ENCODE peak calls at places on chromosomes 5 and 9, in four cellular contexts. V is sigmoid colon, R is spleen, W is prostate gland. J is an unnamed sample.

GRCh38 chr5:122192883-122193496 is 63.6 kb downstream of the ZNF474 start:
- DNase-seq in V (no peak), W (peak; percentile 67), R (no peak), J (no peak)

GRCh38 chr9:124392855-124393460 is 22.3 kb downstream of the PSMB7 start:
- DNase-seq in V (no peak), W (no peak), R (no peak), J (no peak)

GRCh38 chr5:157335534-157336422 is 69.9 kb downstream of the CYFIP2 start:
- DNase-seq in V (no peak), W (peak; percentile 36), R (no peak), J (no peak)

GRCh38 chr5:111887706-111888105 is 130.7 kb upstream of the NREP start:
- DNase-seq in W (no peak), R (no peak), V (no peak), J (no peak)

GRCh38 chr5:133111299-133111698 is 59.5 kb downstream of the HSPA4 start:
- DNase-seq in W (peak; percentile 80), R (peak; percentile 92), V (peak; percentile 90), J (peak; percentile 61)

GRCh38 chr5:133393776-133394476 is 218.4 kb downstream of the FSTL4 start:
- DNase-seq in V (no peak), R (no peak), W (no peak), J (no peak)

GRCh38 chr5:68306361-68307014 is 90.9 kb downstream of the PIK3R1 start:
- DNase-seq in W (peak; percentile 57), V (no peak), R (no peak), J (no peak)

GRCh38 chr9:70639853-70640814 is 225.7 kb upstream of the KLF9 start:
- DNase-seq in W (peak; percentile 30), V (no peak), R (no peak), J (no peak)

GRCh38 chr9:35258665-35259474 is 97.1 kb downstream of the UNC13B start:
- DNase-seq in V (peak; percentile 81), W (peak; percentile 86), R (no peak), J (no peak)

GRCh38 chr5:146751781-146752401 is 126.7 kb downstream of the PPP2R2B start:
- DNase-seq in R (no peak), V (no peak), W (no peak), J (no peak)

GRCh38 chr5:15752886-15753285 is 252.9 kb downstream of the FBXL7 start:
- DNase-seq in V (peak; percentile 72), W (no peak), R (no peak), J (no peak)

GRCh38 chr9:137077010-137077747 is at the start of gene UAP1L1:
- DNase-seq in V (peak; percentile 91), W (peak; percentile 78), R (peak; percentile 93), J (peak; percentile 69)

GRCh38 chr5:14853685-14854084 is 17.9 kb downstream of the ANKH start:
- DNase-seq in V (no peak), W (no peak), R (no peak), J (no peak)

GRCh38 chr9:74517188-74517587 is 20.1 kb downstream of the RORB start:
- DNase-seq in W (no peak), R (no peak), V (no peak), J (no peak)

GRCh38 chr5:134466241-134467069 is 54.8 kb upstream of the CDKN2AIPNL start:
- DNase-seq in W (peak; percentile 97), V (peak; percentile 99), R (peak; percentile 96), J (peak; percentile 51)

GRCh38 chr5:159310492-159310891 is 19.8 kb downstream of the IL12B start:
- DNase-seq in V (no peak), R (peak; percentile 80), W (peak; percentile 30), J (no peak)

GRCh38 chr5:10556331-10556807 is 7.5 kb upstream of the ANKRD33B start:
- DNase-seq in W (no peak), R (no peak), V (peak; percentile 34), J (no peak)

GRCh38 chr5:22226423-22226822 is 626.7 kb downstream of the CDH12 start:
- DNase-seq in V (no peak), W (no peak), R (no peak), J (no peak)

GRCh38 chr9:123360161-123361085 is 4.4 kb downstream of the CRB2 start:
- DNase-seq in W (no peak), R (no peak), V (no peak), J (peak; percentile 79)

GRCh38 chr5:141465351-141465750 is 10.4 kb upstream of the PCDHGC3 start:
- DNase-seq in W (no peak), V (no peak), R (no peak), J (no peak)

GRCh38 chr5:81450940-81451339 is 57.0 kb upstream of the ACOT12 start:
- DNase-seq in R (no peak), W (no peak), V (no peak), J (no peak)

GRCh38 chr5:177092178-177093081 is 5.7 kb downstream of the FGFR4 start:
- DNase-seq in W (no peak), R (no peak), V (no peak), J (no peak)

GRCh38 chr9:86676426-86676825 is 270.9 kb downstream of the GAS1 start:
- DNase-seq in V (no peak), R (no peak), W (no peak), J (no peak)

GRCh38 chr9:94787268-94787667 is 60.8 kb downstream of the AOPEP start:
- DNase-seq in R (no peak), V (no peak), W (no peak), J (no peak)

GRCh38 chr9:91560301-91560700 is 136.7 kb upstream of the NFIL3 start:
- DNase-seq in W (no peak), V (no peak), R (no peak), J (no peak)

GRCh38 chr5:107388111-107388861 is 282.5 kb downstream of the EFNA5 start:
- DNase-seq in W (no peak), V (no peak), R (no peak), J (no peak)

GRCh38 chr9:129030191-129030590 is 2.1 kb upstream of the SH3GLB2 start:
- DNase-seq in R (no peak), V (no peak), W (no peak), J (no peak)

GRCh38 chr9:129027224-129027684 is 877 bp downstream of the SH3GLB2 start:
- DNase-seq in W (no peak), R (no peak), V (no peak), J (no peak)

GRCh38 chr9:129026442-129027223 is 1.5 kb downstream of the SH3GLB2 start:
- DNase-seq in R (no peak), W (peak; percentile 44), V (no peak), J (no peak)

GRCh38 chr9:129027685-129028191 is 393 bp downstream of the SH3GLB2 start:
- DNase-seq in W (no peak), R (peak; percentile 96), V (peak; percentile 85), J (peak; percentile 59)

DNA sequence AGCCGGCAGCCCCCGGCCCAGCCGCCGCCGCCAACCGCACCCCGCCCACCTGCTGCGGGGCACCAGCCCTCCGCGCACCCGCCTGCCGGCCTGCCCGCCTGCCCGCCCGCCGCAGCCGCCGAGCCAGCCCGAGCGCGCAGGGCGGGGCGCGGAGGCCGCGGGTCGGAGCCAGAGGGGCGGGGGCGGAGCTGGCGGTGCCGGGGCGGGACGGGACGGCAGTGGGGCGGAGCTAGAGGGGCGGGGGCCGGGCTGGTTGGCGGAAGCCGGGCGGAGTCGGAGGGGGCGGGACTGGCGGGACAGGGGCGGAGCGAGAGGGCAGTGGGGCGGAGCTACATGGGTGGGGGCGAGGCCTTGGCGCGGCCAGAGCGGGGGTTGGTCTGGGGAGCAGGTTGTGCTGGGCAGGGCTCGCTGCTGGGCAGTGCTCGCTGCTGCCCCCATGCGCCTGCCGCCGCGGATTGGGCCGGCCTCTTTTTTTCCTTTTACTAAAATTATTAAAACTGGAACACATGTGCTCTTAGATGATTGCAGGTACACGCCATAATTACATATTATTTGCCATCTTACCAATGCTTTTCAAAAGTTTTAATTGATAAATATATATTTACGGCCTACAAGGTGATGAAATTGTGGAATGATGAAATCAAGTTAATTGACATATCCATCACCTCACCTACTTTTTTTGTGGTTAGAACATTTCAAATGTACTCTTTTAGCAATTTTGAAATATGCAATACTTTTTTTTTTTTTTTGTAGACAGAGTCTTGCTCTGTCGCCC is at the start of gene SH3GLB2:
- DNase-seq in W (peak; percentile 96), V (peak; percentile 98), R (peak; percentile 99), J (peak; percentile 90)
- TF ChIP-seq POLR2A in W (no peak), V (no peak), R (no peak), J (no peak)

DNA sequence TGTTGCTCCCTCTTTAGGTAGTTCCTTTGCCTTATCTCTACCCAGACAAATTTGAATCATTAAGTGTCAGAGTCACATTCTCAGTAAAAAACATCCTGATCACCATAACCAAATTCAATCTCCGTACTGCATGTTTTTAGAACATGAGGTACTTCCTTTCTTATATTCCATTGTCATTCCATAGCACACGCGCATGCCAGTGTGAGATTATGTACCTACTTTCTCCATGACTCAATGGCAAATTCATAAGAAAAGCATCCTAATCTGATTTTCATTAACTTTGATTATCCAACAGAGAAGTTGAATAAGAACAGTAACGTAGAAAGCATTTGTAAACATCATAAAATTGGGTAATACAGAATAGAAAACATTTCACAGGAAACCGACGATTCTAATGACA is 1118.6 kb upstream of the CDH9 start:
- DNase-seq in W (no peak), R (no peak), V (no peak), J (no peak)
- TF ChIP-seq POLR2AphosphoS5 in W (no peak), R (no peak), V (no peak), J (no peak)

DNA sequence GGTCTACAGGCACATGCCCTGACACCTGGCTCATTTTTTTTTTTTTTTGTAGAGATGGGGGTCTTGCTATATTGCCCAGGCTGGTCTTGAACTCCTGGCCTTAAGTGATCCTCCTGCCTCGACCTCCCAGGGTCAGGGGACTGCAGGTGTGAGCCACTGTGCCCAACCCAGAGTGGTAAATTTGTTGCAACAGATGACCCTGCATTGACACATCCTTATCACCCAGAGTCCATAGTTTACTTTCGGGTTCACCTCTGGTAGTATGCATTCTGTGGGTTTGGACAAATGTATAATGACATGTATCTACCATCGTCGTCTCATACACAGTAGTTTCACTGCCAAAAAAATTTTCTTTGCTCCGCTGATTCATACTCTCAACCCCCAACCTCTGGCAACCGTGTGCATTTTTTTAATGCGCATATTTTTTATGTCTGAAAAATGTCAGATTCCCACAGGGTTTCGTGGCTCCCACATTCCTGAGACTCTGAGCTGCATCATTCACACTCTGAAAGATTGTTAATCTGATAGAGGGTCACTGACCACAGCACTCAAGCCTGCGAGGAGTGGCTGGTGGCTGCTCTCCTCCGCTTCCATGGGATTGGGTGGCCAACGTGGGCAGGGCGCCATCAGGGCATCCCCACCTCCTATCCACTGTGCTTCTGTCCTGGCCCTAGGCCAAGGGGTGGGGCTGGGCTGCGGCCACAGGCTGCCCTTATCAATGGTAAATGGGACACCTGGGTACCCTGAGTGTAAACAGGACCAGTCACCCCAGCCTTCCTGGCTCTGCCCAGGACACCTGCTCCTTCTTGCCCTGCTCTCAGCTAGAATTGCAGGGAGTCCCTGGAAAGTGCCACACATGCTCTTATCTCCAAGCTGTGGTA is 9.6 kb downstream of the NDST1 start:
- DNase-seq in V (no peak), W (no peak), R (no peak), J (no peak)
- TF ChIP-seq POLR2A in V (no peak), W (no peak), R (no peak), J (no peak)

DNA sequence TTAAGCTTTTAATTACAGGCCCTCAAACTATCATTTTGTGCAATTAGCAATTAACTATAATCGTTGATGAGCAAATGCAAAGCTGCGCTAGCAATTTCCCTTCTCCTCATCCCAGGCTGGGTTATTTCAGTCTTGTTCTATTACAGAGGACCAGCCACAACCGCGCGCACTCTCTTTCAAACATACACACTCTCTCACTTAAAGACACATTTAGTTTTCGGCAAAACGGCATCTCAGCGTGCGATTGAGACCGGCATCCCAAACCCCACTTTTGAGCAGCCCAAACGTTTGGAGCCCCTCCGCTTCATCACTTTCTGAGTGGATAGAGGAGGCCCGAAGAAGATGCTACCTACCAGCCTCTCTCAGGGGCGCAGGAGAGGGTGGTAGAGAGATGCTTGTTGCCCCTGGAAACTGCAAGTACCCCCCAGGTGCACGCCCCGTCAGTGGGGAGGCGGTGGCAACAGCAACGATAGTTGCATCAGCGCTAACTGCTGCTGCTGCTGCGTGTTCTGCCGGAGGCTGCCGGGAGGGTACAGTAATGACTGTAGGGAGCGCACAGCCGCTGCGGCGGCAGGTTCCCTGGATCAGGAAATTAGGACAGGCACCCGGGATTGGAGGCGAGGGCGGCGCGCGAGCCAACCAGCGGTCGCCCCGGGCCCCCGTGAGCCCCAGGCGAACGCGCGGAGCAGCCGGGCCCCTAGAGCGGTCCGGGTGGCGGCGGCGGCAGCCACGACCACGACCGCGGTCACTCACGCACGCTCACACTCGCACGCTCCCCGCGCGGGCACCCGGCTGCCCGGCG is 510 bp upstream of the VLDLR start:
- DNase-seq in W (peak; percentile 72), V (peak; percentile 92), R (peak; percentile 83), J (peak; percentile 30)
- TF ChIP-seq POLR2AphosphoS5 in W (peak; percentile 34), V (no peak), R (peak; percentile 51), J (no peak)